ENCODE peak calls at places on chromosome 3, in four cellular contexts. L is IMR-90, F is psoas muscle, C is mammary epithelial cell. D is an unnamed sample.
A peak's percentile ranks its signal among the peaks of the same experiment; 100 is the strongest.

GRCh38 chr3:187906416-187906815 is 161.1 kb upstream of the BCL6 start:
- DNase-seq in L (no peak), F (no peak), C (no peak), D (no peak)

GRCh38 chr3:117407317-117407716 is 697.7 kb downstream of the TUSC7 start:
- DNase-seq in L (peak; percentile 27), F (no peak), C (peak; percentile 1), D (peak; percentile 4)

GRCh38 chr3:11953350-11953749 is 50.8 kb upstream of the SYN2 start:
- DNase-seq in L (no peak), F (no peak), C (no peak), D (no peak)

GRCh38 chr3:98731720-98732238 is 31.4 kb upstream of the ST3GAL6 start:
- DNase-seq in L (no peak), F (no peak), C (no peak), D (no peak)

GRCh38 chr3:187989458-187990153 is 164.4 kb upstream of the LPP start:
- DNase-seq in L (no peak), F (no peak), C (no peak), D (no peak)

GRCh38 chr3:52094591-52095485 is 38.5 kb upstream of the DUSP7 start:
- DNase-seq in L (no peak), F (no peak), C (no peak), D (no peak)

GRCh38 chr3:425094-425493 is 228.5 kb downstream of the CHL1 start:
- DNase-seq in L (no peak), F (no peak), C (no peak), D (no peak)

GRCh38 chr3:100053929-100054620 is 60.2 kb downstream of the FILIP1L start:
- DNase-seq in L (no peak), F (no peak), C (no peak), D (no peak)

GRCh38 chr3:46881819-46882376 is 4.4 kb downstream of the PTH1R start:
- DNase-seq in L (no peak), F (peak; percentile 42), C (no peak), D (no peak)

GRCh38 chr3:72492240-72492639 is 356.0 kb downstream of the SHQ1 start:
- DNase-seq in L (peak; percentile 92), F (peak; percentile 85), C (peak; percentile 94), D (peak; percentile 91)
- H3K4me3 ChIP-seq in L (no peak overlapping the region), F (no peak overlapping the region), C (no peak overlapping the region), D (no peak overlapping the region)

DNA sequence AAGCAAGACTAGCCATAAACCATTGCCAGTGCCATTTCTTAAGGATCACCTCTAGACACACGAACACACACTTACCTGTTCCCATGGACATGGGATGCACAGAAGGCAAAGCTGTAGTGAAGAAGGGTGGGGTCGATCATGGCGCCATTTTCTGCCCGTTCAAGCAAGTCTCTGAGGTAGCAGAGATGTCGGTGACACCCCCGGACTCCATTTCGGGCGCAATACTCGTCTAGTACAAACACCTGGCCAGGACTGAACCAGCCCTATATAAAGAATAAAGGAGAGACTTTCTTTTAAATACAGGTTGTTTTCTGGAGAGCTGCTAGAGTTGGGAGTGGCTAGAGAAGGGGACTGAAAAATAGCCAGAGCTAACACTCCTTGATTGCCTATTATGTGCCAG is 159.4 kb upstream of the FEZF2 start:
- DNase-seq in L (no peak), F (no peak), C (no peak), D (no peak)
- H3K27ac ChIP-seq in L (no peak overlapping the region), F (no peak overlapping the region), C (no peak overlapping the region), D (no peak overlapping the region)

DNA sequence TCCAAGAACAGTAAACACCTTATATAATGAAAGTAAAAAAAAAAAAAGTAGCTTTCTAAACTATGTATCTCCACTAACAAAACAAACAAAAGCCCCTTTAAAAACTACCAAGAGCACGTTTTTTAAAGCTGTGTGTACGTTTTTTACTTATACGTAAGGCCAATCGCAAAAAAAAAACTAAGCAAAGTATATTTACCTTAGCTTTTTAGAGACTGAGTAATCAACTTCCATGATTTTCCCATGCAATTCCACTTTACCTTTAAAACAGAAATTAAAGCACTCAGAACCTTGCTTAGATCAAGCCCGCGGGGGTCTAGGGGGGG is 1.9 kb downstream of the IGF2BP2 start:
- DNase-seq in L (no peak), F (no peak), C (no peak), D (no peak)
- H3K4me3 ChIP-seq in L (peak overlapping the region; percentile 88), F (peak overlapping the region; percentile 73), C (peak overlapping the region; percentile 90), D (peak overlapping the region; percentile 89)

GRCh38 chr3:45644063-45644462 is 45.1 kb upstream of the SACM1L start:
- DNase-seq in L (peak; percentile 95), F (no peak), C (peak; percentile 36), D (peak; percentile 72)
- H3K27ac ChIP-seq in L (peak overlapping the region; percentile 97), F (peak overlapping the region; percentile 87), C (peak overlapping the region; percentile 66), D (peak overlapping the region; percentile 96)

GRCh38 chr3:25854635-25855034 is 64.7 kb downstream of the OXSM start:
- DNase-seq in L (peak; percentile 83), F (no peak), C (peak; percentile 42), D (peak; percentile 87)

GRCh38 chr3:25856902-25857518 is 67.1 kb downstream of the OXSM start:
- DNase-seq in L (peak; percentile 67), F (no peak), C (peak; percentile 12), D (peak; percentile 33)

GRCh38 chr3:25855281-25855680 is 65.4 kb downstream of the OXSM start:
- DNase-seq in L (peak; percentile 13), F (no peak), C (no peak), D (peak; percentile 36)

GRCh38 chr3:25849641-25850040 is 59.8 kb downstream of the OXSM start:
- DNase-seq in L (peak; percentile 57), F (no peak), C (no peak), D (no peak)

DNA sequence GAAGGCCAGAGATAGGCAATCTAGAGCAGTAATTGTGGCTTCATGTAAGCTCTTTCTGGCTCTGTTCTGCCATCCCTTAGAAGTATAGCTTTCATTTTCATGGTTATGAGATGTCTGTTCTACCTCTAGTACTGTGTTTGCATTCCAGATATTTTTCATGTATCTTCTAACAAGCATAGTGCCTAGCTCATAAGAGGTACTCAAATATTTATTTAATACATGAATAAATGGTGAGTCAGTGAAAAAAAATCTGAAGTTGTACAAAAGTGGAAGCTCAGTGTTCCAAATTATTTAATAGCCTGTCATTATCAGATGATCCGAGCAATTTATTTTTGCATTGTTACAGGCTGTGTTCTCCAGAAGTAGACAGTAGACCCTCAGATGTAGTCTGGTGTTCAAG is 64.3 kb downstream of the OXSM start:
- DNase-seq in L (peak; percentile 65), F (no peak), C (no peak), D (no peak)
- H3K4me3 ChIP-seq in L (peak overlapping the region; percentile 8), F (no peak overlapping the region), C (no peak overlapping the region), D (no peak overlapping the region)

D was measured in brain microvascular endothelial cell.